ENCODE peak calls at places on chromosomes 13 and 19, in four cellular contexts. V, O, E and J are unnamed samples.

GRCh38 chr13:66359910-66360552 is 870.1 kb downstream of the PCDH9 start:
- DNase-seq in E (no peak), V (no peak), O (no peak), J (no peak)

GRCh38 chr19:23762884-23763711 is 4.4 kb upstream of the ZNF681 start:
- DNase-seq in V (peak; percentile 96), E (peak; percentile 67), O (peak; percentile 23), J (peak; percentile 83)

GRCh38 chr19:6065685-6066365 is 44.5 kb downstream of the RFX2 start:
- DNase-seq in V (peak; percentile 60), O (peak; percentile 79), E (no peak), J (no peak)

GRCh38 chr19:15015946-15016542 is 33.2 kb upstream of the CASP14 start:
- DNase-seq in O (no peak), V (no peak), E (peak; percentile 24), J (no peak)

GRCh38 chr13:34941835-34942731 is at the start of gene NBEA:
- DNase-seq in O (peak; percentile 54), E (peak; percentile 55), V (peak; percentile 81), J (peak; percentile 90)

GRCh38 chr19:49986354-49986753 is 25.4 kb upstream of the SIGLEC11 start:
- DNase-seq in E (no peak), O (no peak), V (no peak), J (no peak)

GRCh38 chr19:14369399-14370168 is 11.7 kb upstream of the ADGRE5 start:
- DNase-seq in V (no peak), O (peak; percentile 67), E (no peak), J (peak; percentile 78)

GRCh38 chr13:20561731-20562130 is 5.2 kb upstream of the IFT88 start:
- DNase-seq in V (no peak), O (no peak), E (no peak), J (no peak)

GRCh38 chr13:110705826-110706569 is at the start of gene CARS2:
- DNase-seq in V (peak; percentile 98), O (peak; percentile 96), E (peak; percentile 97), J (peak; percentile 98)

GRCh38 chr13:48738261-48738755 is 84.6 kb downstream of the CYSLTR2 start:
- DNase-seq in V (no peak), E (no peak), O (no peak), J (no peak)

GRCh38 chr13:106129273-106129672 is 406.2 kb downstream of the EFNB2 start:
- DNase-seq in V (no peak), E (no peak), O (no peak), J (no peak)

GRCh38 chr13:26600345-26600761 is 42.9 kb downstream of the WASF3 start:
- DNase-seq in E (no peak), V (no peak), O (peak; percentile 80), J (no peak)

GRCh38 chr13:50419466-50419865 is 404.2 kb downstream of the KCNRG start:
- DNase-seq in O (no peak), V (no peak), E (no peak), J (no peak)

GRCh38 chr19:55056827-55057226 is 6.1 kb downstream of the RDH13 start:
- DNase-seq in O (no peak), E (no peak), V (no peak), J (no peak)

GRCh38 chr19:45717983-45718650 is 12.6 kb downstream of the FBXO46 start:
- DNase-seq in O (no peak), E (no peak), V (no peak), J (no peak)

GRCh38 chr19:43776285-43776684 is 4.5 kb downstream of the KCNN4 start:
- DNase-seq in O (no peak), V (no peak), E (no peak), J (no peak)

GRCh38 chr13:49210114-49210513 is 10.0 kb upstream of the MLNR start:
- DNase-seq in V (no peak), E (no peak), O (no peak), J (no peak)

GRCh38 chr13:51146667-51147066 is 35.6 kb upstream of the C13orf42 start:
- DNase-seq in E (no peak), O (no peak), V (no peak), J (no peak)

GRCh38 chr19:1591421-1592022 is 1.1 kb downstream of the MBD3 start:
- DNase-seq in O (no peak), V (no peak), E (no peak), J (peak; percentile 28)

GRCh38 chr19:10510301-10510802 is 6.9 kb downstream of the S1PR5 start:
- DNase-seq in V (no peak), E (peak; percentile 72), O (no peak), J (no peak)

GRCh38 chr13:112330479-112331407 is 45.4 kb upstream of the SPACA7 start:
- DNase-seq in V (no peak), O (no peak), E (no peak), J (no peak)

GRCh38 chr13:95176611-95177259 is 124.5 kb downstream of the ABCC4 start:
- DNase-seq in V (no peak), O (peak; percentile 87), E (no peak), J (no peak)

GRCh38 chr13:49935171-49936084 is 712 bp downstream of the SPRYD7 start:
- DNase-seq in E (peak; percentile 79), V (peak; percentile 67), O (peak; percentile 61), J (no peak)

GRCh38 chr19:45474941-45475516 is 7.2 kb downstream of the FOSB start:
- DNase-seq in E (no peak), O (peak; percentile 5), V (no peak), J (no peak)

GRCh38 chr13:109301276-109301675 is 485.1 kb downstream of the IRS2 start:
- DNase-seq in V (no peak), E (no peak), O (no peak), J (no peak)

GRCh38 chr13:46523972-46524737 is 28.8 kb upstream of the LRCH1 start:
- DNase-seq in V (no peak), E (no peak), O (peak; percentile 25), J (no peak)

GRCh38 chr19:7519411-7520130 is 2.9 kb upstream of the MCOLN1 start:
- DNase-seq in E (no peak), V (no peak), O (no peak), J (no peak)

GRCh38 chr19:12838182-12838890 is at the start of gene MAST1:
- DNase-seq in V (peak; percentile 40), E (no peak), O (no peak), J (peak; percentile 66)

GRCh38 chr13:69580255-69580654 is 527.4 kb upstream of the ATXN8OS start:
- DNase-seq in E (peak; percentile 80), O (no peak), V (no peak), J (no peak)

DNA sequence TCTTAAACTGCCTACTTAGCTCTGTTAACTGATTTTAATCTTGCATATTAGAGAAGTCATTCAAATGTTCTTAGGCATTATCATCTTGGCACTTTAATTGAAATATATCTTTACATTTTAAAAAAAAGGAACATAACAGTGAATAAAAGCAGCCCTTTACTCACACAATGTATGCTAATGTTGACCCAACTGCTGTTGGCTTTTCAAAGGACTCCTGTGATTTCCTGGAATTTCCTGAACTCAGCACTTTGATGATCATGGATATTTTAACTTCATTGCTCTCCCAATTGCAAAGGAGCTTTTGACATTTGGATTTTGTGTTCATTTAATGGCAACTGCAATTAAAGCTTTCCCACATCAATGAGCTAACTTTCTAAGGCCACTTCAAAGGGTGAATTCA is 1230.3 kb downstream of the DIAPH3 start:
- DNase-seq in E (no peak), V (no peak), O (no peak), J (no peak)
- H3K4me3 ChIP-seq in E (no peak overlapping the region), V (no peak overlapping the region), O (no peak overlapping the region), J (no peak overlapping the region)

GRCh38 chr19:47719047-47719885 is 6.0 kb downstream of the EHD2 start:
- DNase-seq in O (peak; percentile 100), V (peak; percentile 61), E (peak; percentile 95), J (no peak)
- H3K4me3 ChIP-seq in O (peak overlapping the region; percentile 50), V (no peak overlapping the region), E (peak overlapping the region; percentile 36), J (no peak overlapping the region)

DNA sequence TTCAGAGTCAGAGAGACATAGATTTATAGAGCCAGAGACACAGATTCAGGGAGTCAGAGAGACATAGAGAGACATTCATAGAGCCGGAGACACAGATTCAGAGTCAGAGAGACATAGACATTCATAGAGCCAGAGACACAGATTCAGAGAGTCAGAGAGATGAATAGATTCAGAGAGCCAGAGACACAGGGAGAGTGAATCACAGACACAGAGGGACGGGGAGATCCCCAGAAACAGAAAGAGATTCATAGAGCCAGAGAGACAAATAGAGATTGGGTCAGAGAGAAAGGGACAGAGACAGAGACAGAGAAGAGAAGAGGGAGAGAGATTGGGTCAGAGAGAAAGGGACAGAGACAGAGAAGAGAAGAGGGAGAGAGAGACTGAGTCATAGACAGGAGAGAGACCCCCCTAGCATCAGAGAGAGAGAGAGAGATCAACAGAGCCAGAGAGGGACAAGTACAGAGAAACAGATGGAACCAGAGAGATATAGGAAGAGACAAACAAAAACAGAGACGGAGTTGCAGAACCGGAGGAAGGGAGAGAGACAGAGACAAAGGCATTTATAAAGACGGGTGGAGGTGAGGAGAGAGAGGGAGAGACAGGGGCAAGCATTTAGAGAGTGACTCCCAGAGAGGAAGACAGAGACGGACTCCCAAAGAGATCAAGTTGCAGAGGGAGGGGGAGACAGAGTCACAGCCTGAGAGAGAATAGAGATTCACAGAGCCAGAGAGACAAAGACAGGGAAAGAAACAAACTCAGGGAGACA is 1.1 kb upstream of the PRKCG start:
- DNase-seq in O (no peak), V (no peak), E (no peak), J (no peak)
- H3K4me3 ChIP-seq in O (peak overlapping the region; percentile 44), V (no peak overlapping the region), E (no peak overlapping the region), J (no peak overlapping the region)

GRCh38 chr13:104984296-104984818 is 1551.1 kb downstream of the EFNB2 start:
- DNase-seq in O (no peak), E (peak; percentile 4), V (no peak), J (peak; percentile 66)

GRCh38 chr13:104976964-104977363 is 1558.5 kb downstream of the EFNB2 start:
- DNase-seq in O (no peak), E (no peak), V (no peak), J (no peak)

GRCh38 chr13:104980571-104980970 is 1554.9 kb downstream of the EFNB2 start:
- DNase-seq in E (no peak), V (no peak), O (no peak), J (no peak)

GRCh38 chr13:104975272-104975671 is 1560.2 kb downstream of the EFNB2 start:
- DNase-seq in O (no peak), V (no peak), E (no peak), J (no peak)

DNA sequence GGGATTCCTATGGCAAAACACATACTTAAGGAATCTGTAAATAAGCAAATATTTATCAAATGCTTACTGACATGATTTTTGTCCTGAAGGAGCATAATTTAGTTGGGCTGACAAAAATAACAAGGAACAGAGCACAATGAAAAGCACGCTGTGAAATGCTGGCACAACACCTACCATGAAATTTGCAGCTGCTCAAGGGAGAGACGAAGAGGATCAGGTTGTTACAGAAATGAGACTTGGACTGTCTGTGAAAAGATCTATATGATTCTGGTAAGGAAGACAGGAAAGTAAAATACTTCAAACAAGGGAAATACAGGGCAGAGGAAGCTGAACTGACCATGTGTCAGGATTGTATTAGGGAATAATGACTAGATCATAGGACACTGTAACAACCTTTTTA is 1556.2 kb downstream of the EFNB2 start:
- DNase-seq in O (no peak), E (no peak), V (no peak), J (no peak)
- H3K4me3 ChIP-seq in O (no peak overlapping the region), E (no peak overlapping the region), V (no peak overlapping the region), J (no peak overlapping the region)

DNA sequence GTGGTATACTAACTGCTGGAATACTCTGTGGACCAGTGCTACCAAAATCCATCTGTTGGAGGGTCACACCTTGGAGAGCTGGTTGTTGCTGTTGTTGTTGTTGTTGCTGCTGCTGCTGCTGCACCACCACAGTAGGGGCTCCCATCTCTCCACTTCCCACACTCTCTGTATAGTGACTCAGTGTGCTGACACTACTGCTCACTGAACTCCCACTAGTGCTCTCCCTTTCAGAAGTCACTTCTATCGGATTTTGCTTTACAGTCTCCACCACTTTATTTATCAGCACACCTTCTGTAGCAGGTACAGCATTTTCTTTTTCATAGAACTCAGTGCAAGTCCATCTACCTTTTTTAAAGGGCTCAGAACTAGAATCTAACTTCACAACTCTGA is 1.7 kb downstream of the TSC22D1 start:
- DNase-seq in V (no peak), O (no peak), E (no peak), J (no peak)
- H3K4me3 ChIP-seq in V (no peak overlapping the region), O (peak overlapping the region; percentile 77), E (no peak overlapping the region), J (no peak overlapping the region)